ENCODE peak calls at places on chromosomes 6 and 20, in eight cellular contexts. B is mesendoderm, A is cardiac muscle cell, T is tibial nerve, H is right cardiac atrium, N is OCI-LY7, S is lower lobe of right lung, D is A549. I is an unnamed sample.

GRCh38 chr20:25233016-25233772 is 14.7 kb upstream of the PYGB start:
- DNase-seq in H (peak; percentile 84), S (peak; percentile 81), D (peak; percentile 95), T (peak; percentile 57), A (no peak), B (peak; percentile 27), N (no peak), I (no peak)

GRCh38 chr6:44309631-44310030 is 3.5 kb downstream of the AARS2 start:
- DNase-seq in B (no peak), A (no peak), N (no peak), D (no peak), T (no peak), S (no peak), H (no peak), I (no peak)

GRCh38 chr20:36827541-36828279 is 48.2 kb upstream of the TLDC2 start:
- DNase-seq in T (no peak), H (no peak), D (no peak), B (no peak), S (no peak), N (no peak), A (no peak), I (peak; percentile 21)

GRCh38 chr6:109945091-109945490 is 33.0 kb upstream of the GPR6 start:
- DNase-seq in B (peak; percentile 69), T (no peak), N (no peak), A (no peak), H (no peak), D (no peak), S (no peak), I (no peak)

GRCh38 chr6:149026530-149026942 is 279.7 kb downstream of the UST start:
- DNase-seq in H (no peak), N (peak; percentile 74), B (peak; percentile 79), T (peak; percentile 51), A (peak; percentile 67), D (peak; percentile 72), S (no peak), I (no peak)

GRCh38 chr6:138814179-138814834 is 18.4 kb downstream of the ECT2L start:
- DNase-seq in T (no peak), B (no peak), D (no peak), H (no peak), A (no peak), N (no peak), S (no peak), I (no peak)

GRCh38 chr6:163943647-163944395 is 529.3 kb downstream of the QKI start:
- DNase-seq in T (no peak), A (peak; percentile 41), N (no peak), D (no peak), H (peak; percentile 43), B (peak; percentile 92), S (no peak), I (peak; percentile 83)

GRCh38 chr6:17574871-17575560 is 25.1 kb upstream of the FAM8A1 start:
- DNase-seq in S (no peak), T (no peak), N (no peak), D (no peak), B (no peak), H (no peak), A (no peak), I (no peak)

GRCh38 chr6:150016324-150017185 is 8.8 kb downstream of the RAET1L start:
- DNase-seq in N (peak; percentile 76), D (peak; percentile 50), S (no peak), A (peak; percentile 79), T (peak; percentile 75), H (peak; percentile 51), B (peak; percentile 60), I (peak; percentile 70)

GRCh38 chr6:18101271-18101670 is 21.2 kb downstream of the NHLRC1 start:
- DNase-seq in N (no peak), D (no peak), A (no peak), B (no peak), S (no peak), T (no peak), H (no peak), I (no peak)

GRCh38 chr20:3105256-3106137 is 21.0 kb upstream of the AVP start:
- DNase-seq in T (no peak), A (no peak), D (no peak), N (no peak), B (no peak), S (no peak), H (no peak), I (no peak)

GRCh38 chr20:41532935-41533334 is 85.2 kb downstream of the CHD6 start:
- DNase-seq in T (no peak), D (no peak), A (no peak), N (no peak), B (no peak), S (no peak), H (no peak), I (no peak)

GRCh38 chr6:31107052-31107451 is 5.3 kb downstream of the C6orf15 start:
- DNase-seq in B (no peak), D (no peak), A (no peak), S (no peak), T (no peak), H (no peak), N (no peak), I (no peak)

GRCh38 chr20:5652626-5653573 is 97.3 kb upstream of the SHLD1 start:
- DNase-seq in N (peak; percentile 64), B (no peak), T (no peak), A (no peak), D (peak; percentile 88), H (no peak), S (no peak), I (no peak)

GRCh38 chr6:12297363-12298016 is 7.3 kb downstream of the EDN1 start:
- DNase-seq in N (no peak), H (no peak), B (peak; percentile 52), T (no peak), S (no peak), A (no peak), D (peak; percentile 78), I (no peak)

GRCh38 chr6:166258854-166259276 is 49.3 kb downstream of the PRR18 start:
- DNase-seq in T (peak; percentile 36), S (peak; percentile 81), H (no peak), N (peak; percentile 30), D (no peak), B (no peak), A (no peak), I (no peak)

GRCh38 chr6:163346529-163346961 is 68.0 kb upstream of the QKI start:
- DNase-seq in N (no peak), B (no peak), A (no peak), D (no peak), T (no peak), S (no peak), H (no peak), I (peak; percentile 59)

DNA sequence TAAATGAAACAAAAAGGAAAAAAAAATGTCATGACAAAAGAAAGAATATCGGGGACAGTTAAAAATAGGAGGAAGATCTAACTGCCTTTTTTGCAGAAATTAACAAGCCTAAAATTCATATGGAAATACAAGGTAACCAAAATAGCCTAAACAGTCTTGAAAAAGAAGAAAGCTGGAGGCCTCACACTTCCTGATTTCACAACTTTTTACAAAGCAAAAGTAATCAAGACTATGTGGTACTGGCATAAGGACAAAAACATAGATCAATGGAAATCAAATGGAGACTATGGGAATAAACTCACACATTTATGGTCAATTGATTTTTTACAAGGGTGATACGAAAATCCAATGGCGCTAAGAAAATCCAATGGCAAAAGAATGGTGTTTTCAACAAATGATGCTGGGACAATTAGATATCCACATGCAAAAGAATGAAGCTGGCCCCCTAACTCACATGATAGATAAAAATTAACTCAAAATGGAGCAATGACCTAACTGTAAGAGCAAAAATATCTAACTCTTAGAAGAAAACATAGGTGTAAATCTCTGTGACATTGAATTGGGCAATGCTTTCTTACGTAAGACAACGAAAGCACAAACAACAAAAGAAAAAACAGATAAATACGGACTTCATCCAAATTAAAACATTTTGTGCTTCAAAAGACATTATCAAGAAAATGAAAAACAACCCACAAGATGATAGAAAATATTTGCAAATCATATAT is 24.5 kb downstream of the MAP3K5 start:
- DNase-seq in S (no peak), N (no peak), A (no peak), H (no peak), T (no peak), B (no peak), D (no peak), I (no peak)
- H3K27ac ChIP-seq in S (no peak overlapping the region), N (peak overlapping the region; percentile 48), A (no peak overlapping the region), H (no peak overlapping the region), T (no peak overlapping the region), B (no peak overlapping the region), D (no peak overlapping the region), I (no peak overlapping the region)

GRCh38 chr20:38091447-38092216 is 58.1 kb downstream of the RPRD1B start:
- DNase-seq in S (no peak), D (no peak), A (no peak), N (peak; percentile 26), B (no peak), T (no peak), H (peak; percentile 36), I (no peak)
- H3K27ac ChIP-seq in S (peak overlapping the region; percentile 62), D (no peak overlapping the region), A (peak overlapping the region; percentile 100), N (peak overlapping the region; percentile 60), B (no peak overlapping the region), T (no peak overlapping the region), H (peak overlapping the region; percentile 92), I (no peak overlapping the region)

DNA sequence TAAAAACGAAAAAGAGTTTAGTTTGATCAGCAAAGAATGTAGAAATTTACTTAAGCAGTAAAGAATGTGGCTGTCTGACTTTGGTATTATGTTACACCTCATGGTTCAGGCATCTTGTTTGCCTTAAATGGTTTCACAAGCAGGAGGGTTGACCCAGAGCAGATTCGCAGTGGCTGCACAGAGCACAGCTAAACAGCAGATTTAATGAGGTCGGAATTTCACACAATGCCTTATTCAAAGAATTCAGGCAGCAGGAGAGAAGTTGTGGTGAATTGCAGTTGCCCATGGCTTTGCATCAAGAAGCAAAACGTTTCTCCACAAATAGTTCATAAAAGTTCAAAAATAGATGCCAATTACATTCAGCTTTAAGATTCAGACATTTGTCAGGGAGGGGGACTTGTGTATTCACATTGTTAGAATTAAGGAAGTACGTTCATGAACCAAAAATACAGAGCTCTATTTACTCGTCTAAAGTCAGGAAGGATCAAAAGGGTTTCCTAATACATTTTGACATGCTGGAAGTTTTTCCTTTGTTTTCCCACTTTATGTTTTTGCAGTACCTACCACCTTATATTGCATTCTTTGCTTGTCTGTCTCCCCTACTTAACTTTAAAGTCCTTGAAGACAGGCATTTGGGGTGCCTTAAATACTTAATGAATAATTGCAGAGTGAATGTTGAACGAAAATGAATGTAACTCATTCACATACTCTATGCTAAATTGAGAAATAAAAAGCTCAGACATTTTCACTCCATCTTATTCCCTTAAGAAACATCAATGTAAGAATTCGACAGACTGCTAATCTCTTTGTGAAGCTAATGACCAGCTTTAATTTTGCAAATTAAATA is 1163.6 kb upstream of the CITED2 start:
- DNase-seq in S (no peak), A (peak; percentile 71), H (peak; percentile 22), N (no peak), B (peak; percentile 98), D (peak; percentile 79), T (peak; percentile 10), I (no peak)
- H3K27ac ChIP-seq in S (peak overlapping the region; percentile 40), A (peak overlapping the region; percentile 86), H (no peak overlapping the region), N (no peak overlapping the region), B (peak overlapping the region; percentile 55), D (peak overlapping the region; percentile 73), T (peak overlapping the region; percentile 11), I (no peak overlapping the region)

DNA sequence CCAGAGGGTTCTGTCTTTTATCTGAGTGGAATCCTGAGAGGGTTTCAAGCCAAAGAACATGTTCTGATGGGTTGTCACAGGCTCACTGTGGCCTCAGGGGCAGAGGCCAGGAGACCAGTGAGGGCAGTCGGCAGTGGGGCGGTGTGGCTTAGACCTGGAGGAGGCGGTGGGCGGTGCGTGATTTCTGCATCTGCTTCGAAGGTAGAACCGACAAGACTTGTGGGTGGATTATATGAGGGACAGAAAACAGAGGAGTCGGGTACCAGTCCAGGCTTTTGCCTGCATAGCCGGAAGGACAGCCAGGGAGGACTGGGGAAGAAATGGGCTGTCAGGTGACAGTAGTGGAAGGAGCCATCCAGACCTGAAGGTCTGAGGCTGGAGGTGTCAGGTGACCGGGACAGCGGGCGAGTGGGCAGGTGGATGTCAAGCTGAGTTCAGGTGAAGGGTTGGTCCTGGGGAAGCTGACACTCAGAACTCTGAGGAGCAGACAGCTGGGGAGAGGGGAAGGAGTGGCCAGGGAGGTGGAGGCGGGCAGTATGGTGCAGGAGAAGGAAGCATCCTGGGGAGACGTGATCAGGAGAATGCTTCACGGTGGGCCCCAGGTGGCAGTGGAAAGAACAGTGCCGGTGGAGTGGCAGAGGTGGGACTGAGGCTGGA is 3.1 kb downstream of the CTSZ start:
- DNase-seq in T (no peak), D (no peak), S (no peak), N (peak; percentile 16), H (no peak), A (no peak), B (no peak), I (no peak)
- H3K27ac ChIP-seq in T (no peak overlapping the region), D (no peak overlapping the region), S (peak overlapping the region; percentile 94), N (peak overlapping the region; percentile 85), H (no peak overlapping the region), A (no peak overlapping the region), B (no peak overlapping the region), I (peak overlapping the region; percentile 49)

I was measured in substantia nigra.